ENCODE peak calls at places on chromosomes 3 and 15, in seven cellular contexts. One of them, this sample, is unnamed.
A peak's percentile ranks its signal among the peaks of the same experiment; 100 is the strongest.

GRCh38 chr3:139353920-139354556 is 10.2 kb downstream of the MRPS22 start:
- DNase-seq in fibroblast of lung: peak; percentile 65
- DNase-seq in fibroblast of mammary gland: peak; percentile 68
- DNase-seq in left kidney: peak; percentile 67
- DNase-seq in activated CD4-positive, alpha-beta T cell treated with anti-CD3 and anti-CD28 coated beads, Interleukin-2, amount 50 U/mL, for 1 hour: no peak
- DNase-seq in NCI-H1436: no peak
- DNase-seq in amniotic epithelial cell: peak; percentile 77
- DNase-seq in this sample: peak; percentile 85

GRCh38 chr3:12438318-12438717 is 46.0 kb upstream of the TSEN2 start:
- DNase-seq in fibroblast of lung: no peak
- DNase-seq in fibroblast of mammary gland: no peak
- DNase-seq in left kidney: no peak
- DNase-seq in activated CD4-positive, alpha-beta T cell treated with anti-CD3 and anti-CD28 coated beads, Interleukin-2, amount 50 U/mL, for 1 hour: no peak
- DNase-seq in NCI-H1436: no peak
- DNase-seq in amniotic epithelial cell: no peak
- DNase-seq in this sample: no peak

GRCh38 chr3:9179826-9180763 is 69.4 kb downstream of the SRGAP3 start:
- DNase-seq in fibroblast of lung: no peak
- DNase-seq in fibroblast of mammary gland: no peak
- DNase-seq in left kidney: no peak
- DNase-seq in activated CD4-positive, alpha-beta T cell treated with anti-CD3 and anti-CD28 coated beads, Interleukin-2, amount 50 U/mL, for 1 hour: no peak
- DNase-seq in NCI-H1436: no peak
- DNase-seq in amniotic epithelial cell: no peak
- DNase-seq in this sample: no peak

GRCh38 chr3:159928692-159929091 is 59.9 kb upstream of the IL12A start:
- DNase-seq in fibroblast of lung: peak; percentile 99
- DNase-seq in fibroblast of mammary gland: peak; percentile 98
- DNase-seq in left kidney: no peak
- DNase-seq in activated CD4-positive, alpha-beta T cell treated with anti-CD3 and anti-CD28 coated beads, Interleukin-2, amount 50 U/mL, for 1 hour: no peak
- DNase-seq in NCI-H1436: no peak
- DNase-seq in amniotic epithelial cell: peak; percentile 96
- DNase-seq in this sample: peak; percentile 96

GRCh38 chr3:196180346-196180745 is 30.9 kb downstream of the ZDHHC19 start:
- DNase-seq in fibroblast of lung: no peak
- DNase-seq in fibroblast of mammary gland: no peak
- DNase-seq in left kidney: no peak
- DNase-seq in activated CD4-positive, alpha-beta T cell treated with anti-CD3 and anti-CD28 coated beads, Interleukin-2, amount 50 U/mL, for 1 hour: no peak
- DNase-seq in NCI-H1436: no peak
- DNase-seq in amniotic epithelial cell: no peak
- DNase-seq in this sample: no peak

GRCh38 chr3:175479175-175479574 is 620.0 kb downstream of the NAALADL2 start:
- DNase-seq in fibroblast of lung: no peak
- DNase-seq in fibroblast of mammary gland: no peak
- DNase-seq in left kidney: no peak
- DNase-seq in activated CD4-positive, alpha-beta T cell treated with anti-CD3 and anti-CD28 coated beads, Interleukin-2, amount 50 U/mL, for 1 hour: no peak
- DNase-seq in NCI-H1436: no peak
- DNase-seq in amniotic epithelial cell: no peak
- DNase-seq in this sample: no peak

GRCh38 chr3:32837789-32838188 is 20.0 kb downstream of the TRIM71 start:
- DNase-seq in fibroblast of lung: no peak
- DNase-seq in fibroblast of mammary gland: no peak
- DNase-seq in left kidney: no peak
- DNase-seq in activated CD4-positive, alpha-beta T cell treated with anti-CD3 and anti-CD28 coated beads, Interleukin-2, amount 50 U/mL, for 1 hour: no peak
- DNase-seq in NCI-H1436: no peak
- DNase-seq in amniotic epithelial cell: no peak
- DNase-seq in this sample: no peak

GRCh38 chr15:63800245-63800644 is 33.5 kb downstream of the HERC1 start:
- DNase-seq in fibroblast of lung: no peak
- DNase-seq in fibroblast of mammary gland: no peak
- DNase-seq in left kidney: peak; percentile 5
- DNase-seq in activated CD4-positive, alpha-beta T cell treated with anti-CD3 and anti-CD28 coated beads, Interleukin-2, amount 50 U/mL, for 1 hour: no peak
- DNase-seq in NCI-H1436: no peak
- DNase-seq in amniotic epithelial cell: no peak
- DNase-seq in this sample: no peak